ENCODE peak calls at places on chromosome 4, in eight cellular contexts. One of them, this sample, is unnamed.

GRCh38 chr4:87679449-87680169 is 29.5 kb downstream of the DMP1 start:
- DNase-seq in omental fat pad: no peak
- DNase-seq in neural progenitor cell: peak; percentile 84
- DNase-seq in right lobe of liver: no peak
- DNase-seq in glutamatergic neuron: peak; percentile 57
- DNase-seq in heart right ventricle: peak; percentile 55
- DNase-seq in stomach: no peak
- DNase-seq in fibroblast of lung: peak; percentile 47
- DNase-seq in this sample: peak; percentile 28

GRCh38 chr4:42605264-42605663 is 51.6 kb downstream of the ATP8A1 start:
- DNase-seq in right lobe of liver: no peak
- DNase-seq in glutamatergic neuron: no peak
- DNase-seq in stomach: no peak
- DNase-seq in omental fat pad: no peak
- DNase-seq in neural progenitor cell: no peak
- DNase-seq in fibroblast of lung: no peak
- DNase-seq in heart right ventricle: no peak
- DNase-seq in this sample: no peak

GRCh38 chr4:168731006-168731636 is 234.3 kb downstream of the PALLD start:
- DNase-seq in glutamatergic neuron: no peak
- DNase-seq in right lobe of liver: no peak
- DNase-seq in omental fat pad: no peak
- DNase-seq in neural progenitor cell: no peak
- DNase-seq in stomach: no peak
- DNase-seq in fibroblast of lung: peak; percentile 69
- DNase-seq in heart right ventricle: no peak
- DNase-seq in this sample: peak; percentile 52

GRCh38 chr4:185896832-185897475 is 85.0 kb upstream of the SORBS2 start:
- DNase-seq in right lobe of liver: no peak
- DNase-seq in omental fat pad: no peak
- DNase-seq in stomach: no peak
- DNase-seq in heart right ventricle: no peak
- DNase-seq in fibroblast of lung: no peak
- DNase-seq in glutamatergic neuron: no peak
- DNase-seq in neural progenitor cell: no peak
- DNase-seq in this sample: no peak

GRCh38 chr4:72111863-72112262 is 80.1 kb downstream of the NPFFR2 start:
- DNase-seq in fibroblast of lung: no peak
- DNase-seq in stomach: no peak
- DNase-seq in right lobe of liver: no peak
- DNase-seq in omental fat pad: no peak
- DNase-seq in glutamatergic neuron: no peak
- DNase-seq in neural progenitor cell: no peak
- DNase-seq in heart right ventricle: no peak
- DNase-seq in this sample: no peak

GRCh38 chr4:85445058-85445639 is 29.8 kb upstream of the ARHGAP24 start:
- DNase-seq in omental fat pad: no peak
- DNase-seq in fibroblast of lung: peak; percentile 58
- DNase-seq in stomach: no peak
- DNase-seq in right lobe of liver: no peak
- DNase-seq in glutamatergic neuron: no peak
- DNase-seq in heart right ventricle: no peak
- DNase-seq in neural progenitor cell: no peak
- DNase-seq in this sample: no peak

GRCh38 chr4:41683321-41683720 is 65.2 kb downstream of the PHOX2B start:
- DNase-seq in right lobe of liver: no peak
- DNase-seq in neural progenitor cell: no peak
- DNase-seq in heart right ventricle: no peak
- DNase-seq in stomach: no peak
- DNase-seq in omental fat pad: no peak
- DNase-seq in fibroblast of lung: peak; percentile 11
- DNase-seq in glutamatergic neuron: no peak
- DNase-seq in this sample: peak; percentile 15

GRCh38 chr4:24808955-24809354 is 13.6 kb downstream of the SOD3 start:
- DNase-seq in glutamatergic neuron: no peak
- DNase-seq in stomach: no peak
- DNase-seq in heart right ventricle: no peak
- DNase-seq in neural progenitor cell: no peak
- DNase-seq in fibroblast of lung: no peak
- DNase-seq in right lobe of liver: no peak
- DNase-seq in omental fat pad: no peak
- DNase-seq in this sample: no peak

GRCh38 chr4:16894406-16894805 is 4.0 kb downstream of the LDB2 start:
- DNase-seq in fibroblast of lung: peak; percentile 76
- DNase-seq in neural progenitor cell: no peak
- DNase-seq in heart right ventricle: no peak
- DNase-seq in stomach: no peak
- DNase-seq in omental fat pad: no peak
- DNase-seq in glutamatergic neuron: no peak
- DNase-seq in right lobe of liver: no peak
- DNase-seq in this sample: peak; percentile 59

GRCh38 chr4:13184199-13184598 is 299.9 kb downstream of the RAB28 start:
- DNase-seq in fibroblast of lung: no peak
- DNase-seq in heart right ventricle: no peak
- DNase-seq in omental fat pad: no peak
- DNase-seq in stomach: no peak
- DNase-seq in right lobe of liver: no peak
- DNase-seq in glutamatergic neuron: no peak
- DNase-seq in neural progenitor cell: no peak
- DNase-seq in this sample: no peak

GRCh38 chr4:186137193-186137792 is 32.8 kb downstream of the FAM149A start:
- DNase-seq in neural progenitor cell: no peak
- DNase-seq in omental fat pad: no peak
- DNase-seq in heart right ventricle: no peak
- DNase-seq in glutamatergic neuron: no peak
- DNase-seq in fibroblast of lung: peak; percentile 14
- DNase-seq in right lobe of liver: no peak
- DNase-seq in stomach: no peak
- DNase-seq in this sample: no peak

GRCh38 chr4:126530996-126531585 is 1101.7 kb upstream of the INTU start:
- DNase-seq in glutamatergic neuron: no peak
- DNase-seq in fibroblast of lung: peak; percentile 63
- DNase-seq in omental fat pad: no peak
- DNase-seq in heart right ventricle: no peak
- DNase-seq in right lobe of liver: no peak
- DNase-seq in neural progenitor cell: no peak
- DNase-seq in stomach: no peak
- DNase-seq in this sample: no peak

GRCh38 chr4:119661231-119661630 is 32.6 kb upstream of the PDE5A start:
- DNase-seq in fibroblast of lung: no peak
- DNase-seq in heart right ventricle: no peak
- DNase-seq in right lobe of liver: no peak
- DNase-seq in glutamatergic neuron: no peak
- DNase-seq in omental fat pad: no peak
- DNase-seq in stomach: no peak
- DNase-seq in neural progenitor cell: no peak
- DNase-seq in this sample: no peak

GRCh38 chr4:119656986-119657635 is 28.5 kb upstream of the PDE5A start:
- DNase-seq in glutamatergic neuron: no peak
- DNase-seq in omental fat pad: no peak
- DNase-seq in stomach: no peak
- DNase-seq in fibroblast of lung: peak; percentile 93
- DNase-seq in right lobe of liver: no peak
- DNase-seq in heart right ventricle: no peak
- DNase-seq in neural progenitor cell: no peak
- DNase-seq in this sample: peak; percentile 24

GRCh38 chr4:119663160-119663788 is 34.7 kb upstream of the PDE5A start:
- DNase-seq in neural progenitor cell: no peak
- DNase-seq in stomach: no peak
- DNase-seq in heart right ventricle: no peak
- DNase-seq in omental fat pad: no peak
- DNase-seq in glutamatergic neuron: no peak
- DNase-seq in fibroblast of lung: no peak
- DNase-seq in right lobe of liver: no peak
- DNase-seq in this sample: no peak

GRCh38 chr4:119656342-119656741 is 27.7 kb upstream of the PDE5A start:
- DNase-seq in heart right ventricle: no peak
- DNase-seq in omental fat pad: no peak
- DNase-seq in right lobe of liver: no peak
- DNase-seq in fibroblast of lung: no peak
- DNase-seq in neural progenitor cell: no peak
- DNase-seq in glutamatergic neuron: no peak
- DNase-seq in stomach: no peak
- DNase-seq in this sample: no peak

DNA sequence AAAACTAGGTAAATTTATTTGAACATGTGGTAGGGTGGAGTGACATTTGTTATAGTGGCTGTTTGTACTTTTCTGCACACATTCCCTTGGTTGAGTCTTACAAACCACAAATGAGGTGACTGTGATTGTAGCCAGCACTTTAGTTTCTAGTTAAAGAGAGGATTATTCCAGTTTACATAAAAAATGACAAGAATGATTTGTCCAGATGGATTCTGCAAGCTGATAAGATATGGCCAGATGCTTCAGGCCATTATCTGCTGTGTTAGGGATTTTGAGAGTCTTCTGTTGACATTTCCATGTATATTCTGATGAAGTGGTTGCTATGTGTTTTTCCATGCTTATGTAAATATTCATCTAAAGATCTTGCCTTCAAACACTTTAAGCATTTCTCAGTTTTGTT is 31.0 kb upstream of the PDE5A start:
- DNase-seq in neural progenitor cell: no peak
- DNase-seq in stomach: no peak
- DNase-seq in right lobe of liver: no peak
- DNase-seq in glutamatergic neuron: no peak
- DNase-seq in omental fat pad: no peak
- DNase-seq in fibroblast of lung: peak; percentile 91
- DNase-seq in heart right ventricle: no peak
- DNase-seq in this sample: peak; percentile 88
- TF ChIP-seq CTCF in neural progenitor cell: no peak
- TF ChIP-seq CTCF in stomach: no peak
- TF ChIP-seq CTCF in right lobe of liver: no peak
- TF ChIP-seq CTCF in glutamatergic neuron: no peak
- TF ChIP-seq CTCF in omental fat pad: no peak
- TF ChIP-seq CTCF in fibroblast of lung: no peak
- TF ChIP-seq CTCF in heart right ventricle: no peak
- TF ChIP-seq CTCF in this sample: no peak

DNA sequence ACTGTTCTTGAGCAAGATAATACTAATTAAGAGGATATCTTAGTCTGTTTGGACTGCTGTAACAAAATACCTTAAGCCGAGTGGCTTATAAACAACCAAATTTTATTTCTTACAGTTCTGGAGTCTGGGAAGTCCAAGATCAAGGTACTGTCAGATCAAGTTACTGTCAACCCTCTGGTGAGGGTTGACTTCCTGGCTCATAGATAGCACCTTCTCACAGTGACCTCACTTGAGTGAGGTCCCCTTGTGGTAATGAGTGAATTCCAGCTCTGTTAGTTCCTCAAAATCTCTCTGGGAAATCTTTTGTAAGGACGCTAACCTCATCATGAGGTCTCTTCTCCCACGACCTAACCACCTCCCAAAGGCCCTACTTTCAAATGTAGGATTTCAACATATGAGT is 36.9 kb upstream of the ADGRA3 start:
- DNase-seq in glutamatergic neuron: no peak
- DNase-seq in heart right ventricle: no peak
- DNase-seq in neural progenitor cell: no peak
- DNase-seq in stomach: no peak
- DNase-seq in fibroblast of lung: peak; percentile 11
- DNase-seq in right lobe of liver: no peak
- DNase-seq in omental fat pad: no peak
- DNase-seq in this sample: no peak
- TF ChIP-seq CTCF in glutamatergic neuron: no peak
- TF ChIP-seq CTCF in heart right ventricle: no peak
- TF ChIP-seq CTCF in neural progenitor cell: no peak
- TF ChIP-seq CTCF in stomach: no peak
- TF ChIP-seq CTCF in fibroblast of lung: no peak
- TF ChIP-seq CTCF in right lobe of liver: no peak
- TF ChIP-seq CTCF in omental fat pad: no peak
- TF ChIP-seq CTCF in this sample: no peak

GRCh38 chr4:7649741-7650531 is 215.2 kb upstream of the PSAPL1 start:
- DNase-seq in right lobe of liver: no peak
- DNase-seq in omental fat pad: no peak
- DNase-seq in stomach: no peak
- DNase-seq in neural progenitor cell: no peak
- DNase-seq in glutamatergic neuron: no peak
- DNase-seq in heart right ventricle: no peak
- DNase-seq in fibroblast of lung: peak; percentile 99
- DNase-seq in this sample: peak; percentile 98

GRCh38 chr4:7651461-7651921 is 216.8 kb upstream of the PSAPL1 start:
- DNase-seq in omental fat pad: no peak
- DNase-seq in fibroblast of lung: peak; percentile 51
- DNase-seq in neural progenitor cell: peak; percentile 49
- DNase-seq in glutamatergic neuron: no peak
- DNase-seq in right lobe of liver: no peak
- DNase-seq in stomach: no peak
- DNase-seq in heart right ventricle: no peak
- DNase-seq in this sample: no peak

GRCh38 chr4:7652006-7652405 is 217.3 kb upstream of the PSAPL1 start:
- DNase-seq in glutamatergic neuron: no peak
- DNase-seq in stomach: no peak
- DNase-seq in neural progenitor cell: no peak
- DNase-seq in fibroblast of lung: no peak
- DNase-seq in omental fat pad: no peak
- DNase-seq in heart right ventricle: no peak
- DNase-seq in right lobe of liver: no peak
- DNase-seq in this sample: no peak

GRCh38 chr4:7649411-7649740 is 214.6 kb upstream of the PSAPL1 start:
- DNase-seq in omental fat pad: no peak
- DNase-seq in stomach: no peak
- DNase-seq in neural progenitor cell: no peak
- DNase-seq in heart right ventricle: no peak
- DNase-seq in glutamatergic neuron: no peak
- DNase-seq in fibroblast of lung: no peak
- DNase-seq in right lobe of liver: no peak
- DNase-seq in this sample: no peak

GRCh38 chr4:7650606-7651400 is 216.1 kb upstream of the PSAPL1 start:
- DNase-seq in fibroblast of lung: peak; percentile 64
- DNase-seq in stomach: no peak
- DNase-seq in glutamatergic neuron: peak; percentile 68
- DNase-seq in heart right ventricle: no peak
- DNase-seq in omental fat pad: no peak
- DNase-seq in neural progenitor cell: peak; percentile 86
- DNase-seq in right lobe of liver: no peak
- DNase-seq in this sample: no peak
- TF ChIP-seq CTCF in fibroblast of lung: no peak
- TF ChIP-seq CTCF in stomach: no peak
- TF ChIP-seq CTCF in glutamatergic neuron: no peak
- TF ChIP-seq CTCF in heart right ventricle: no peak
- TF ChIP-seq CTCF in omental fat pad: no peak
- TF ChIP-seq CTCF in neural progenitor cell: peak; percentile 62
- TF ChIP-seq CTCF in right lobe of liver: no peak
- TF ChIP-seq CTCF in this sample: no peak

DNA sequence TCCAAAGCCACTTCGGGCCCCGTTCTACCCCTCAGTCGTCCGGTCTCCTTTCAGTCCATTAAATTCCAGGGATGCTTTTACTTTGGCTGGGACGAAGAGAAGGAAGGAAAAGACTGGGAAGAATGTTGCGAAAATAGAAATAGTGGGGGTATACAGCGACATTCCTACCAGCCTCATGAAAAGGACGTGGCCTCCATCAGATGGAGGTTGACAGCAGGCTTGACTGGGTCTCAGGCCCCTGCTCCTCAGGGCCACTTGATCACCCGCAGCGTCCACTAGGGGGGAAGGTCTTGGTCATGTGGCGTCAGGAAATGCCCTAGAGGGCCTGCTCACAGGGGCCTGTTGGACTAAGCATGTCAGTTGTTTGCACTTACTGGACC is 671 bp upstream of the ANKRD50 start:
- DNase-seq in right lobe of liver: peak; percentile 64
- DNase-seq in fibroblast of lung: peak; percentile 82
- DNase-seq in omental fat pad: peak; percentile 55
- DNase-seq in stomach: peak; percentile 51
- DNase-seq in neural progenitor cell: no peak
- DNase-seq in glutamatergic neuron: peak; percentile 79
- DNase-seq in heart right ventricle: peak; percentile 74
- DNase-seq in this sample: peak; percentile 50
- TF ChIP-seq CTCF in right lobe of liver: peak; percentile 38
- TF ChIP-seq CTCF in fibroblast of lung: peak; percentile 61
- TF ChIP-seq CTCF in omental fat pad: peak; percentile 27
- TF ChIP-seq CTCF in stomach: peak; percentile 53
- TF ChIP-seq CTCF in neural progenitor cell: peak; percentile 44
- TF ChIP-seq CTCF in glutamatergic neuron: peak; percentile 58
- TF ChIP-seq CTCF in heart right ventricle: peak; percentile 32
- TF ChIP-seq CTCF in this sample: peak; percentile 77

This sample was measured in HFFc6.